ENCODE peak calls at places on chromosomes 7 and 10, in five cellular contexts. X, J, D, H and C are unnamed samples.

GRCh38 chr10:86439544-86439943 is 72.9 kb upstream of the GRID1 start:
- DNase-seq in D (no peak), H (no peak), X (peak), J (peak), C (no peak)

GRCh38 chr7:7662527-7662926 is 22.0 kb downstream of the UMAD1 start:
- DNase-seq in D (peak), H (no peak), J (no peak), X (no peak), C (no peak)

GRCh38 chr7:87213801-87214200 is 5.7 kb downstream of the TMEM243 start:
- DNase-seq in J (no peak), D (no peak), X (no peak), H (no peak), C (no peak)

GRCh38 chr10:24762161-24762924 is 38.7 kb upstream of the ARHGAP21 start:
- DNase-seq in H (no peak), D (no peak), X (peak), J (no peak), C (no peak)

GRCh38 chr10:110730345-110731055 is 86.4 kb downstream of the RBM20 start:
- DNase-seq in H (no peak), X (no peak), J (no peak), D (no peak), C (no peak)

GRCh38 chr10:59606551-59606961 is 103.1 kb downstream of the SLC16A9 start:
- DNase-seq in J (no peak), X (peak), H (no peak), D (no peak), C (no peak)

GRCh38 chr7:128838109-128838779 is 8.0 kb downstream of the FLNC start:
- DNase-seq in H (no peak), J (peak), D (no peak), X (no peak), C (no peak)

GRCh38 chr7:92695308-92696261 is 105.4 kb upstream of the FAM133B start:
- DNase-seq in X (peak), J (peak), H (no peak), D (peak), C (no peak)

GRCh38 chr10:119348516-119349240 is 141.3 kb downstream of the GRK5 start:
- DNase-seq in D (no peak), X (peak), H (no peak), J (peak), C (no peak)

GRCh38 chr10:28991738-28992270 is 297.1 kb upstream of the LYZL1 start:
- DNase-seq in X (peak), D (peak), H (peak), J (no peak), C (peak)

GRCh38 chr10:3867454-3868273 is 82.7 kb upstream of the KLF6 start:
- DNase-seq in X (no peak), D (no peak), H (no peak), J (no peak), C (no peak)

GRCh38 chr10:6918305-6918704 is 338.2 kb upstream of the PRKCQ start:
- DNase-seq in J (no peak), D (peak), H (peak), X (no peak), C (peak)

GRCh38 chr10:101207026-101207425 is 22.2 kb downstream of the LBX1 start:
- DNase-seq in J (no peak), H (no peak), D (no peak), X (no peak), C (no peak)

GRCh38 chr7:112502700-112503099 is 21.9 kb downstream of the LSMEM1 start:
- DNase-seq in X (no peak), D (no peak), J (no peak), H (no peak), C (no peak)

GRCh38 chr7:3065724-3066143 is 22.1 kb upstream of the CARD11 start:
- DNase-seq in D (peak), J (no peak), H (peak), X (no peak), C (peak)

GRCh38 chr7:141142058-141142457 is 68.2 kb downstream of the TMEM178B start:
- DNase-seq in J (no peak), H (no peak), X (no peak), D (no peak), C (no peak)

DNA sequence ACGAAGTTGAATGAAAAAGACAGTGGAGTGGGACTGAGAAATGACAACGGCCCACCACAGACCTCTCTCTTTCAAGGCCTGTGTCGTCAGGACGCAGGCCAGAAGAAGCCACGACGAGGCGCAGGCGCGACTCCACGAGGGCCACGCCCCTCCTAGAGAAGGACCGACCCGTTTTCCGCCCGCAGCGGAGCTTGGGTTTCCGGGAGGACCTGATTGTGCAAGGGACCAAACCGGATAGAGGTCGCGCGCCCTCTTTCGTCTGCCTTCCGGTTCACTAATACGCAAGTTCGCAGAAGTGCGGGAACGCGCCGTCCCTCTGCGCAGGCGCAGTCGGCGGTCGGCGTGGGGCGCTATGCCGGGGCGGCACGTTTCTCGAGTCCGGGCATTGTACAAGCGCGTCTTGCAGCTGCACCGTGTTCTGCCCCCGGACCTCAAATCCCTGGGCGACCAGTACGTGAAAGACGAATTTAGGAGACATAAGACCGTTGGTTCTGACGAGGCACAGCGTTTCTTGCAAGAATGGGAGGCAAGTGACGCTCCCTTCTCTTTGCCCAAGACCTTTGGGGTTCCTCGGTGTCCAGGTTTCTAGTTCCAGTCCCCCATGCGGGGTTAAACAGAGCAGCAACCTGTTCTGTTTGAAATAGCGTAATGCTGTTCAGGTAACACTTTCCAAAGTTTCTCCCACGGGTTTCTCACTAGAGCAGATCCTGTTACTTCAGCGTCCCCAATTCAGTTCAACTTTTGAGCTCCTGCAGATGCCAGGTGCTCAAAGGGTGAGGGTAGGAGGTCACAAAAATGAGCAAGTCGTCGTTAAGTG is at the start of gene SDHAF3:
- DNase-seq in J (peak), X (peak), D (peak), H (peak), C (peak)
- TF ChIP-seq CTCF in J (no peak), X (no peak), D (peak), H (no peak), C (peak)

DNA sequence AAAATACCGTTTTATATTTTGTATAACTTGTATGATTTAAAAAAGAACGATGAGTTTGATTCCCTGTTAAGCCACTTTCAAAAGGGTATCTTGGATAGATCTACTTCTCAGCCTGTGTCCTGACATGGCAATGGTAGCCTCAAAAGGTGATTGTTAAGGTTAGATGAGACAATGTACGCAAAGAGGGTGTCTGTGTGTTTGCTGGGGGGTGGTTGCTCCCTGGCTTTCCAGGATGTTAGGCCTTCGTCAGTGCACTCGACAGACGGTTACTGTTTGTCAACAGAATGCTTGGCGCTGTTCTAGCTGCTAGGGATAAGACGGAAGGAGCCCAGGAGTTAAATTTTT is 90.3 kb downstream of the NEURL1 start:
- DNase-seq in D (no peak), J (no peak), H (peak), X (no peak), C (no peak)
- H3K4me3 ChIP-seq in D (no peak), J (peak), H (peak), X (peak), C (no peak)

GRCh38 chr10:5889624-5890518 is at the start of the genes ANKRD16 and FBH1:
- DNase-seq in D (peak), J (peak), H (peak), X (peak), C (peak)

GRCh38 chr10:5887641-5888040 is 2.1 kb downstream of the ANKRD16 start:
- DNase-seq in D (no peak), H (no peak), X (no peak), J (no peak), C (no peak)

GRCh38 chr10:5890519-5890878 is 456 bp downstream of the FBH1 start:
- DNase-seq in H (peak), D (peak), X (no peak), J (no peak), C (peak)

GRCh38 chr10:5888352-5888751 is 1.3 kb downstream of the ANKRD16 start:
- DNase-seq in J (no peak), D (no peak), H (no peak), X (peak), C (no peak)

GRCh38 chr10:5888843-5889623 is 660 bp downstream of the ANKRD16 start:
- DNase-seq in H (peak), X (peak), D (peak), J (no peak), C (peak)
- TF ChIP-seq CTCF in H (no peak), X (no peak), D (peak), J (no peak), C (no peak)

DNA sequence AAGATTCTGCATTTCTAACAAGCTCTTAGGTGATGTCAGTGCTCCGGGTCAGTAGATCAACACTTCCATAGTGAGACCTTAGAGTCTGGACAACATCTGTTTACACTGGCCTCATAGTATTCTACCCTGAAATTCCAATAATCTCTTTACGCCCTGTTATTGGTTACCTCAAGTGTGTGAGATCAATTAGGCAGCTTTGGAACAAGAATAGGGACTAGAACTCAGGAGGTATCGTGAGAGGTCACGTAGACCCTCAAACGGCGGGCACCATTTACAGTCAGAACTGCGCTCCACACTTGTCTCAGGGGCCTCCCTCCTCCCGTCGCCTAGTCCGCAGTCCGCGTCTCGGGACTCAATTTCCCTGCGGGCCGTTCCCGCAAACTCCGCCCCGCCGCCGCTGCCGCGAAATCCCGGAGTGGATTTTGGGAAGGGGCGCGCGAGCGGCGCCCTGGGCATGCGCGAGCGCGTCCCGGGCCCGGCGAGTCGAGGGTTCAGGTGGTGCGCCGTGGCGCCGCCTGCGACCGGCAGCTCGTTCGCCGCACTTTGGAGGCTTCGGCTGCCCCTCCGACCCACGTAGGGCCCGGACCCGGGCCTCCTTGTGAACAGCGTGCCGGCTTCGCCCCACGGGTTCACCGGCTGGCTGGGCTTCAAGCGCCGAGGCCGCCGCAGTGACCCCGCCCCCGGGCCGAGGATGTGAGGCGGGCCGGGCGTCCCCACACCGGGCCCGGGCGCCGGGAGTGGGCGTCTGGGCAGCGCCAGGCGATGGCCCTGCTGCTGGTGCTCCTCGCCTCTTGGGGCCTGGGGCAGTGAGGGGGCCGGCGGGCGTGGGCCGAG is at the start of gene PLEKHA8:
- DNase-seq in X (peak), D (peak), H (peak), J (peak), C (peak)
- H3K4me3 ChIP-seq in X (peak), D (peak), H (peak), J (peak), C (peak)